ENCODE peak calls at places on chromosomes 1 and 21, in five cellular contexts. W, H, X, Y and Z are unnamed samples. For H3K4me1, the result is how much of the 10 kb centered on the place peaks cover.

GRCh38 chr1:18299441-18300338 is 181.0 kb upstream of the KLHDC7A start:
- DNase-seq in W (peak), H (peak), X (no peak), Y (no peak), Z (no peak)

GRCh38 chr1:4657920-4658585 is 3.6 kb downstream of the AJAP1 start:
- DNase-seq in W (no peak), H (no peak), X (no peak), Y (no peak), Z (no peak)

GRCh38 chr1:202625416-202626360 is 84.6 kb downstream of the SYT2 start:
- DNase-seq in W (peak), H (peak), X (peak), Y (peak), Z (peak)

GRCh38 chr1:7471836-7472235 is 299.3 kb upstream of the VAMP3 start:
- DNase-seq in W (no peak), H (no peak), X (no peak), Y (no peak), Z (no peak)

GRCh38 chr1:75392278-75392677 is 218.6 kb downstream of the SLC44A5 start:
- DNase-seq in W (no peak), H (no peak), X (no peak), Y (no peak), Z (no peak)

GRCh38 chr1:109369167-109369746 is 28.5 kb downstream of the SORT1 start:
- DNase-seq in W (no peak), H (no peak), X (no peak), Y (no peak), Z (peak)

GRCh38 chr1:11501491-11501897 is 22.5 kb downstream of the DISP3 start:
- DNase-seq in W (no peak), H (no peak), X (peak), Y (no peak), Z (no peak)

GRCh38 chr1:203682401-203683383 is 56.1 kb downstream of the ATP2B4 start:
- DNase-seq in W (peak), H (no peak), X (no peak), Y (no peak), Z (no peak)

GRCh38 chr1:8631163-8631562 is 186.3 kb downstream of the RERE start:
- DNase-seq in W (no peak), H (no peak), X (no peak), Y (no peak), Z (no peak)

GRCh38 chr1:221150996-221151395 is 271.8 kb downstream of the HLX start:
- DNase-seq in W (no peak), H (no peak), X (no peak), Y (no peak), Z (no peak)

GRCh38 chr1:204726478-204726877 is 40.9 kb upstream of the LRRN2 start:
- DNase-seq in W (no peak), H (no peak), X (no peak), Y (no peak), Z (no peak)

GRCh38 chr1:226697151-226697575 is 41.9 kb downstream of the ITPKB start:
- DNase-seq in W (no peak), H (no peak), X (no peak), Y (no peak), Z (no peak)

GRCh38 chr1:226696552-226696951 is 42.5 kb downstream of the ITPKB start:
- DNase-seq in W (no peak), H (no peak), X (no peak), Y (no peak), Z (no peak)

GRCh38 chr1:226699166-226699565 is 39.9 kb downstream of the ITPKB start:
- DNase-seq in W (no peak), H (no peak), X (no peak), Y (no peak), Z (no peak)

GRCh38 chr1:226698659-226699058 is 40.4 kb downstream of the ITPKB start:
- DNase-seq in W (no peak), H (no peak), X (no peak), Y (no peak), Z (no peak)

DNA sequence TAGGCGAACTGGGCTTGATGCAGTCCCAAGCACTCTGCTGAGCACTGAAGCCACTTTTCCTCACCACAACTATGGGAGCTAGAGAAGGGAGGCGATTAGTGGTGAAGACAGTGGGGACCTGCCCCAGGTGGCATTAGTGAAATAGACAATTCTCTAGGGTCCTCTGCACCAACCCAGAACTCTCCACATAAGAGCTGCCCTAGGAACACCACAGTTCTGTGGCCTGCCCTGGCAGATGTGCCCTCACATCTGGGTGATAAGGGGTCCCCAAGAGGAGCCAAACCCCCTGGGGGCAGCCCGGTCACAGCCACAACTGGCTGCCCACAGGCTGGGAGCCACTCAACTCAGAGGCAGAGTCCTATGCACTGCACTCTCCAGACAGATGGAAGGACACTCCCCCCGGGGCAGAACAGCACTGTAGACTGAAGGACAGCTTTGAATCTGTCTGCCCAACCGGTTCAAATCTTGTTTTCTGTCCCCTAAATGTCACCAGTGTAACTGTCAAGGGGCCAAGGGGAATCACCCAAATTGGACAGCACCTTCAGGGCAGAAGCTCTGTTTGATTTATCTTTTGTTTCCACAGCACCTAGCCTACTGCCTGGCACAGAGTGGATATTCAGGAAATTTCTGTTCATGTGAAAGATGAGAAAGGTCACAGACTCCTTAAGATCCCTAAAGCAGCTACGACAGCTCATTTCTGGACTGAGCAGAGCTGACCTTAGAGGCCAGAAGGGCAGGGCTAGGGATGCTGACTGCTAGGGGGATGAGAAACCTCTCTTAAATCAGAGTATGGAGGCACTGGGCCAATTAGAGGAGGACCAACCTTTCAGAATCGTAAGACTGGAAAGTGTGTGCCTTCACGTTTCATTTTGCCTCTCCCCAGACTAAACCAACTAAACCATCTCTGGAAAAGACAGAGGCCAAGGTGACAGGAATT is 41.2 kb downstream of the ITPKB start:
- DNase-seq in W (no peak), H (no peak), X (no peak), Y (no peak), Z (no peak)
- H3K4me1 ChIP-seq in W (under half), H (half or more), X (half or more), Y (under half), Z (under half)

DNA sequence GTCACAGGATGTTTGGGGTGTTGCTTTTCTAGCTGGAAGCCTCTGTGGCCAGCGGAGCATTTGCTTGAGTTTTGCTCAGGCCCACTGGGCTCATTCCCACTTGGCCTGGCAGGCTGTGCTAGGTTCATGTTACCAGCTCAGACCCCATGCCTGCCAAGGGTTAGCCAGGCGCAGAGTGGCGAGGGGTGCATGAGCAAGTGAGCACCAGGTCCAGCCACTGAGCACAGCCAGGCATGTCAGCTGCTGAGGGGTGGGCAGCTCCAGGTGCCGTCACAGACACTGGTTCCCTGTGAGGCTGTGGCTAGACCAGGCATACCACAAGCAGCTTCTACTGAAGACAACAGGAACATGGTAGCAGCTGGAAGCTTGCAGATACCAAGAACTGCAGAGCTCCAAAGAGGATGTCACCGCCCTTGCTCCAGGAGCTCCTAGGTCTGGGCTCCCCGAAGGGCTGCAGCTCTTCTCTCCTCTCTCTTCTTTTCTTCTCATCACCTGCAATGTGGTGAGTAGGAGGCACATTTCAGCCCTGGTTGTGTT is 52.0 kb upstream of the CYYR1 start:
- DNase-seq in W (no peak), H (no peak), X (no peak), Y (no peak), Z (no peak)
- H3K4me1 ChIP-seq in W (under half), H (under half), X (under half), Y (under half), Z (under half)

GRCh38 chr21:38798081-38798480 is 7.6 kb upstream of the ETS2 start:
- DNase-seq in W (no peak), H (no peak), X (no peak), Y (no peak), Z (no peak)

GRCh38 chr21:38796426-38796825 is 9.3 kb upstream of the ETS2 start:
- DNase-seq in W (no peak), H (no peak), X (no peak), Y (no peak), Z (no peak)

GRCh38 chr21:38795475-38795874 is 10.3 kb upstream of the ETS2 start:
- DNase-seq in W (no peak), H (no peak), X (no peak), Y (no peak), Z (no peak)

GRCh38 chr21:38798481-38798882 is 7.2 kb upstream of the ETS2 start:
- DNase-seq in W (peak), H (peak), X (no peak), Y (peak), Z (no peak)

GRCh38 chr21:38797470-38797869 is 8.3 kb upstream of the ETS2 start:
- DNase-seq in W (peak), H (no peak), X (no peak), Y (no peak), Z (no peak)
- H3K4me1 ChIP-seq in W (under half), H (under half), X (under half), Y (under half), Z (under half)

DNA sequence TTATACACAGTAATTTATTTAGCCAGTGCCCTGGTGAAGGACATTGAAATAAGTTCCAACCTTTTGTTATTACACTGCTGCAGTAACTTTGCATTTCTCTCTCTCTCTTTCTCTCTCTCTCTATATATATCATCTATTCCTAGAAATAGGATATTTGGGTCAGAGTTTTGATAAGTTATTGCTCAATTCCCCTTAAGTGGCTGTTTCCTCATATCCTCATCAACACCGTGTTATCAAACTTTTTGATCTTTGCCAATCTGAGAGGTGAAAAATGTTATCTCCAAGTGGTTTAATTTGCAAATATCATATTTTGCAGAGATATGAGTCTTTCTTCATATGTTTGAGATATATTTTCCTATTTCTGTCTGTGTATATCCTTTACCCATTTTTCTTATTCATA is 1.6 kb upstream of the SRSF4 start:
- DNase-seq in W (no peak), H (no peak), X (no peak), Y (no peak), Z (no peak)
- H3K4me1 ChIP-seq in W (under half), H (under half), X (under half), Y (under half), Z (under half)

GRCh38 chr21:44989538-44989888 is 49.7 kb downstream of the SLX9 start:
- DNase-seq in W (no peak), H (no peak), X (peak), Y (no peak), Z (no peak)

GRCh38 chr21:44988607-44989537 is 49.0 kb downstream of the SLX9 start:
- DNase-seq in W (no peak), H (no peak), X (peak), Y (peak), Z (no peak)

GRCh38 chr21:44990921-44991320 is 51.1 kb downstream of the SLX9 start:
- DNase-seq in W (no peak), H (no peak), X (peak), Y (no peak), Z (no peak)

GRCh38 chr21:44991538-44992483 is 52.0 kb downstream of the SLX9 start:
- DNase-seq in W (no peak), H (no peak), X (peak), Y (no peak), Z (no peak)

GRCh38 chr21:44989943-44990780 is 50.3 kb downstream of the SLX9 start:
- DNase-seq in W (peak), H (no peak), X (peak), Y (no peak), Z (peak)
- H3K4me1 ChIP-seq in W (under half), H (half or more), X (under half), Y (under half), Z (under half)